ENCODE peak calls at places on chromosomes 5 and 9, in eight cellular contexts. I is neural crest cell; W is Karpas-422; T is Kasumi-1; M is putamen; V is GM12891; R is AG09319; C is effector CD4-positive, alpha-beta T cell. S is an unnamed sample.

GRCh38 chr9:127567898-127568617 is 44.0 kb upstream of the STXBP1 start:
- DNase-seq in I (no peak), W (no peak), T (no peak), M (no peak), V (no peak), R (no peak), C (no peak), S (no peak)

GRCh38 chr5:19874811-19875210 is 113.2 kb downstream of the CDH18 start:
- DNase-seq in I (no peak), W (no peak), T (no peak), M (no peak), V (no peak), R (no peak), C (no peak), S (no peak)

GRCh38 chr9:33782395-33783152 is 12.8 kb upstream of the PRSS3 start:
- DNase-seq in I (no peak), W (no peak), T (no peak), M (no peak), V (no peak), R (no peak), C (no peak), S (no peak)

GRCh38 chr5:14510156-14510734 is 71.3 kb upstream of the OTULINL start:
- DNase-seq in I (no peak), W (no peak), T (no peak), M (no peak), V (no peak), R (no peak), C (no peak), S (no peak)

GRCh38 chr9:83955985-83956287 is 24.1 kb downstream of the HNRNPK start:
- DNase-seq in I (no peak), W (peak), T (peak), M (no peak), V (no peak), R (no peak), C (no peak), S (peak)

GRCh38 chr9:136802321-136802720 is 5.4 kb upstream of the RABL6 start:
- DNase-seq in I (no peak), W (no peak), T (no peak), M (no peak), V (no peak), R (no peak), C (no peak), S (no peak)

GRCh38 chr5:171647043-171647899 is 138.3 kb upstream of the SMIM23 start:
- DNase-seq in I (no peak), W (no peak), T (peak), M (no peak), V (no peak), R (no peak), C (no peak), S (no peak)

GRCh38 chr5:170225326-170226137 is 7.3 kb upstream of the C5orf58 start:
- DNase-seq in I (peak), W (peak), T (peak), M (peak), V (peak), R (peak), C (peak), S (peak)

GRCh38 chr5:36928947-36929346 is 52.4 kb downstream of the NIPBL start:
- DNase-seq in I (no peak), W (no peak), T (no peak), M (no peak), V (no peak), R (no peak), C (no peak), S (no peak)

GRCh38 chr5:118407958-118408357 is 580.4 kb downstream of the DTWD2 start:
- DNase-seq in I (no peak), W (no peak), T (no peak), M (no peak), V (no peak), R (no peak), C (no peak), S (no peak)

GRCh38 chr5:74919487-74919886 is 53.3 kb upstream of the FAM169A start:
- DNase-seq in I (no peak), W (peak), T (peak), M (peak), V (no peak), R (peak), C (no peak), S (peak)

GRCh38 chr5:124698774-124699173 is 47.7 kb downstream of the ZNF608 start:
- DNase-seq in I (no peak), W (no peak), T (no peak), M (no peak), V (no peak), R (no peak), C (no peak), S (no peak)

GRCh38 chr5:126693806-126694205 is 83.1 kb upstream of the LMNB1 start:
- DNase-seq in I (no peak), W (no peak), T (no peak), M (no peak), V (no peak), R (no peak), C (no peak), S (no peak)

GRCh38 chr5:146660381-146660960 is 144.5 kb upstream of the GPR151 start:
- DNase-seq in I (no peak), W (no peak), T (no peak), M (no peak), V (no peak), R (no peak), C (no peak), S (no peak)

GRCh38 chr9:127262621-127263020 is 2.0 kb upstream of the GARNL3 start:
- DNase-seq in I (no peak), W (no peak), T (no peak), M (no peak), V (no peak), R (no peak), C (no peak), S (no peak)

GRCh38 chr5:96836817-96837216 is 29.1 kb upstream of the ERAP1 start:
- DNase-seq in I (no peak), W (no peak), T (no peak), M (no peak), V (no peak), R (no peak), C (no peak), S (no peak)